ENCODE peak calls at places on chromosomes 3 and 15, in nine cellular contexts. One of them, this sample, is unnamed. For H3K4me1 and H3K9me3, the result is how much of the 10 kb centered on the place peaks cover.

GRCh38 chr15:75577401-75578205 is 1.5 kb downstream of the PTPN9 start:
- DNase-seq in K562: no peak
- DNase-seq in RWPE2: no peak
- DNase-seq in kidney: no peak
- DNase-seq in cardiac muscle cell: peak
- DNase-seq in aorta: no peak
- DNase-seq in OCI-LY7: peak
- DNase-seq in heart right ventricle: no peak
- DNase-seq in psoas muscle: no peak
- DNase-seq in this sample: peak

GRCh38 chr3:7752005-7752404 is 749.6 kb upstream of the LMCD1 start:
- DNase-seq in heart right ventricle: no peak
- DNase-seq in K562: no peak
- DNase-seq in RWPE2: no peak
- DNase-seq in OCI-LY7: no peak
- DNase-seq in cardiac muscle cell: no peak
- DNase-seq in kidney: no peak
- DNase-seq in aorta: no peak
- DNase-seq in psoas muscle: no peak
- DNase-seq in this sample: no peak

GRCh38 chr15:35874260-35874905 is 328.4 kb upstream of the DPH6 start:
- DNase-seq in OCI-LY7: no peak
- DNase-seq in aorta: no peak
- DNase-seq in heart right ventricle: no peak
- DNase-seq in cardiac muscle cell: peak
- DNase-seq in kidney: no peak
- DNase-seq in K562: peak
- DNase-seq in RWPE2: peak
- DNase-seq in psoas muscle: no peak
- DNase-seq in this sample: no peak

GRCh38 chr15:90930861-90931629 is 1.3 kb downstream of the HDDC3 start:
- DNase-seq in OCI-LY7: peak
- DNase-seq in RWPE2: no peak
- DNase-seq in aorta: no peak
- DNase-seq in K562: peak
- DNase-seq in cardiac muscle cell: no peak
- DNase-seq in heart right ventricle: no peak
- DNase-seq in psoas muscle: peak
- DNase-seq in kidney: no peak
- DNase-seq in this sample: no peak

GRCh38 chr15:79453446-79453845 is 21.3 kb downstream of the MINAR1 start:
- DNase-seq in psoas muscle: no peak
- DNase-seq in kidney: no peak
- DNase-seq in aorta: no peak
- DNase-seq in OCI-LY7: peak
- DNase-seq in heart right ventricle: no peak
- DNase-seq in K562: no peak
- DNase-seq in cardiac muscle cell: no peak
- DNase-seq in RWPE2: no peak
- DNase-seq in this sample: no peak

GRCh38 chr3:83513011-83513410 is 1445.8 kb upstream of the CADM2 start:
- DNase-seq in cardiac muscle cell: no peak
- DNase-seq in OCI-LY7: no peak
- DNase-seq in RWPE2: no peak
- DNase-seq in psoas muscle: no peak
- DNase-seq in aorta: no peak
- DNase-seq in kidney: no peak
- DNase-seq in K562: no peak
- DNase-seq in heart right ventricle: no peak
- DNase-seq in this sample: no peak

GRCh38 chr3:15439476-15439875 is 12.1 kb downstream of the EAF1 start:
- DNase-seq in psoas muscle: no peak
- DNase-seq in cardiac muscle cell: peak
- DNase-seq in aorta: no peak
- DNase-seq in RWPE2: no peak
- DNase-seq in OCI-LY7: no peak
- DNase-seq in kidney: no peak
- DNase-seq in heart right ventricle: no peak
- DNase-seq in K562: no peak
- DNase-seq in this sample: no peak

GRCh38 chr3:123026551-123027291 is 842 bp downstream of the SEMA5B start:
- DNase-seq in K562: no peak
- DNase-seq in cardiac muscle cell: no peak
- DNase-seq in psoas muscle: peak
- DNase-seq in RWPE2: no peak
- DNase-seq in aorta: peak
- DNase-seq in kidney: peak
- DNase-seq in OCI-LY7: no peak
- DNase-seq in heart right ventricle: peak
- DNase-seq in this sample: peak

GRCh38 chr3:56838441-56838840 is 36.7 kb upstream of the ARHGEF3 start:
- DNase-seq in RWPE2: no peak
- DNase-seq in aorta: no peak
- DNase-seq in psoas muscle: no peak
- DNase-seq in cardiac muscle cell: no peak
- DNase-seq in OCI-LY7: no peak
- DNase-seq in K562: peak
- DNase-seq in heart right ventricle: no peak
- DNase-seq in kidney: no peak
- DNase-seq in this sample: no peak

GRCh38 chr3:40464339-40465110 is 7.4 kb downstream of the RPL14 start:
- DNase-seq in K562: no peak
- DNase-seq in OCI-LY7: no peak
- DNase-seq in heart right ventricle: no peak
- DNase-seq in kidney: no peak
- DNase-seq in aorta: no peak
- DNase-seq in cardiac muscle cell: no peak
- DNase-seq in RWPE2: no peak
- DNase-seq in psoas muscle: no peak
- DNase-seq in this sample: peak

GRCh38 chr15:37773111-37773860 is 161.2 kb upstream of the TMCO5A start:
- DNase-seq in cardiac muscle cell: peak
- DNase-seq in RWPE2: no peak
- DNase-seq in heart right ventricle: no peak
- DNase-seq in aorta: no peak
- DNase-seq in psoas muscle: no peak
- DNase-seq in kidney: no peak
- DNase-seq in OCI-LY7: no peak
- DNase-seq in K562: no peak
- DNase-seq in this sample: no peak

GRCh38 chr3:194561306-194561974 is 71.8 kb downstream of the TMEM44 start:
- DNase-seq in heart right ventricle: no peak
- DNase-seq in psoas muscle: no peak
- DNase-seq in kidney: no peak
- DNase-seq in RWPE2: no peak
- DNase-seq in K562: peak
- DNase-seq in aorta: no peak
- DNase-seq in OCI-LY7: no peak
- DNase-seq in cardiac muscle cell: peak
- DNase-seq in this sample: no peak

GRCh38 chr3:39110041-39110639 is 2.7 kb downstream of the TTC21A start:
- DNase-seq in aorta: no peak
- DNase-seq in OCI-LY7: no peak
- DNase-seq in RWPE2: no peak
- DNase-seq in psoas muscle: no peak
- DNase-seq in K562: peak
- DNase-seq in heart right ventricle: no peak
- DNase-seq in kidney: no peak
- DNase-seq in cardiac muscle cell: no peak
- DNase-seq in this sample: no peak

GRCh38 chr3:69806735-69807438 is 67.6 kb downstream of the MITF start:
- DNase-seq in RWPE2: no peak
- DNase-seq in kidney: no peak
- DNase-seq in cardiac muscle cell: no peak
- DNase-seq in aorta: no peak
- DNase-seq in heart right ventricle: no peak
- DNase-seq in K562: no peak
- DNase-seq in psoas muscle: no peak
- DNase-seq in OCI-LY7: no peak
- DNase-seq in this sample: no peak

GRCh38 chr15:100934735-100935134 is 15.6 kb downstream of the LRRK1 start:
- DNase-seq in RWPE2: no peak
- DNase-seq in cardiac muscle cell: peak
- DNase-seq in heart right ventricle: no peak
- DNase-seq in aorta: no peak
- DNase-seq in OCI-LY7: peak
- DNase-seq in K562: no peak
- DNase-seq in kidney: no peak
- DNase-seq in psoas muscle: no peak
- DNase-seq in this sample: no peak

GRCh38 chr3:39106281-39107055 is 959 bp downstream of the GORASP1 start:
- DNase-seq in cardiac muscle cell: peak
- DNase-seq in OCI-LY7: no peak
- DNase-seq in psoas muscle: no peak
- DNase-seq in RWPE2: no peak
- DNase-seq in kidney: no peak
- DNase-seq in K562: peak
- DNase-seq in aorta: no peak
- DNase-seq in heart right ventricle: no peak
- DNase-seq in this sample: no peak

DNA sequence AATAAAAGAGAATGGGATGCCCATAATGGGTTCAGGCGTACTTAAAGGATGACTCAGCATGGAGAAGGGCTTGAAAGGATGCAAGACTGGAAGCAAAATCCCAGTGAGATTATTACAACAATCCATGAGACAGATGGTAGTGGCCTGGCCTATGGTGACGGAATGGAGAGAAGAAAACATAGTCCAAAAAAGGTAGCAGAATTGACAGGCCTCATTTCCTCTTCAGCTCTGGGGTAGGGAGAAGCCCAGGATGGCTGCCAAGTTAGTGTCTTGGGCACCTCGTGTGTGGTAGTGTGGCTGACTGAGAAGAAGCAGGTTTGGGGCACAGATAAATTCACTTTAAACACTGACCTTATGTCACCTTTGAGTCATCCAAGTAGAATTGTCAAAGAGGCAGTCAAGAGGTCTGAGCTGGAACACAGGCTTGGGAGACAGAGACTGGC is 18.1 kb downstream of the MB21D2 start:
- DNase-seq in heart right ventricle: no peak
- DNase-seq in K562: no peak
- DNase-seq in cardiac muscle cell: peak
- DNase-seq in aorta: no peak
- DNase-seq in psoas muscle: no peak
- DNase-seq in kidney: no peak
- DNase-seq in OCI-LY7: no peak
- DNase-seq in RWPE2: no peak
- DNase-seq in this sample: no peak
- H3K27ac ChIP-seq in heart right ventricle: no peak
- H3K27ac ChIP-seq in K562: no peak
- H3K27ac ChIP-seq in cardiac muscle cell: no peak
- H3K27ac ChIP-seq in aorta: no peak
- H3K27ac ChIP-seq in psoas muscle: no peak
- H3K27ac ChIP-seq in kidney: no peak
- H3K27ac ChIP-seq in OCI-LY7: no peak
- H3K27ac ChIP-seq in RWPE2: peak
- H3K27ac ChIP-seq in this sample: peak

GRCh38 chr3:58037141-58037910 is 29.1 kb downstream of the FLNB start:
- DNase-seq in aorta: no peak
- DNase-seq in psoas muscle: no peak
- DNase-seq in OCI-LY7: no peak
- DNase-seq in RWPE2: no peak
- DNase-seq in cardiac muscle cell: no peak
- DNase-seq in heart right ventricle: no peak
- DNase-seq in kidney: no peak
- DNase-seq in K562: no peak
- DNase-seq in this sample: no peak

GRCh38 chr3:58034738-58035511 is 26.7 kb downstream of the FLNB start:
- DNase-seq in K562: peak
- DNase-seq in OCI-LY7: no peak
- DNase-seq in psoas muscle: no peak
- DNase-seq in heart right ventricle: no peak
- DNase-seq in cardiac muscle cell: no peak
- DNase-seq in kidney: no peak
- DNase-seq in RWPE2: no peak
- DNase-seq in aorta: no peak
- DNase-seq in this sample: peak

GRCh38 chr3:58035512-58035867 is 27.3 kb downstream of the FLNB start:
- DNase-seq in cardiac muscle cell: no peak
- DNase-seq in RWPE2: no peak
- DNase-seq in OCI-LY7: no peak
- DNase-seq in psoas muscle: no peak
- DNase-seq in heart right ventricle: no peak
- DNase-seq in kidney: no peak
- DNase-seq in aorta: no peak
- DNase-seq in K562: no peak
- DNase-seq in this sample: no peak

GRCh38 chr3:58038675-58039302 is 30.6 kb downstream of the FLNB start:
- DNase-seq in cardiac muscle cell: no peak
- DNase-seq in OCI-LY7: no peak
- DNase-seq in kidney: no peak
- DNase-seq in psoas muscle: no peak
- DNase-seq in aorta: no peak
- DNase-seq in K562: peak
- DNase-seq in RWPE2: no peak
- DNase-seq in heart right ventricle: no peak
- DNase-seq in this sample: no peak

GRCh38 chr3:58036287-58037032 is 28.2 kb downstream of the FLNB start:
- DNase-seq in aorta: no peak
- DNase-seq in cardiac muscle cell: no peak
- DNase-seq in heart right ventricle: no peak
- DNase-seq in psoas muscle: no peak
- DNase-seq in K562: no peak
- DNase-seq in OCI-LY7: no peak
- DNase-seq in kidney: no peak
- DNase-seq in RWPE2: no peak
- DNase-seq in this sample: no peak
- H3K4me1 ChIP-seq in aorta: under half
- H3K4me1 ChIP-seq in cardiac muscle cell: under half
- H3K4me1 ChIP-seq in heart right ventricle: under half
- H3K4me1 ChIP-seq in psoas muscle: under half
- H3K4me1 ChIP-seq in K562: under half
- H3K4me1 ChIP-seq in OCI-LY7: under half
- H3K4me1 ChIP-seq in kidney: under half
- H3K4me1 ChIP-seq in RWPE2: half or more
- H3K4me1 ChIP-seq in this sample: under half

GRCh38 chr3:13896473-13897154 is 16.7 kb upstream of the WNT7A start:
- DNase-seq in OCI-LY7: peak
- DNase-seq in kidney: no peak
- DNase-seq in aorta: no peak
- DNase-seq in cardiac muscle cell: peak
- DNase-seq in K562: peak
- DNase-seq in psoas muscle: no peak
- DNase-seq in heart right ventricle: no peak
- DNase-seq in RWPE2: no peak
- DNase-seq in this sample: peak

GRCh38 chr3:13902648-13903238 is 22.9 kb upstream of the WNT7A start:
- DNase-seq in kidney: no peak
- DNase-seq in psoas muscle: no peak
- DNase-seq in heart right ventricle: no peak
- DNase-seq in cardiac muscle cell: no peak
- DNase-seq in RWPE2: no peak
- DNase-seq in K562: no peak
- DNase-seq in aorta: no peak
- DNase-seq in OCI-LY7: no peak
- DNase-seq in this sample: no peak

GRCh38 chr3:13901935-13902584 is 22.2 kb upstream of the WNT7A start:
- DNase-seq in psoas muscle: no peak
- DNase-seq in kidney: no peak
- DNase-seq in heart right ventricle: no peak
- DNase-seq in aorta: no peak
- DNase-seq in OCI-LY7: no peak
- DNase-seq in K562: no peak
- DNase-seq in cardiac muscle cell: no peak
- DNase-seq in RWPE2: no peak
- DNase-seq in this sample: no peak
- H3K9me3 ChIP-seq in psoas muscle: under half
- H3K9me3 ChIP-seq in kidney: under half
- H3K9me3 ChIP-seq in heart right ventricle: half or more
- H3K9me3 ChIP-seq in aorta: under half
- H3K9me3 ChIP-seq in OCI-LY7: under half
- H3K9me3 ChIP-seq in K562: under half
- H3K9me3 ChIP-seq in cardiac muscle cell: under half
- H3K9me3 ChIP-seq in RWPE2: under half
- H3K9me3 ChIP-seq in this sample: under half

GRCh38 chr3:37987315-37987697 is 3.3 kb upstream of the VILL start:
- DNase-seq in kidney: no peak
- DNase-seq in K562: peak
- DNase-seq in aorta: no peak
- DNase-seq in psoas muscle: no peak
- DNase-seq in OCI-LY7: no peak
- DNase-seq in RWPE2: no peak
- DNase-seq in cardiac muscle cell: no peak
- DNase-seq in heart right ventricle: no peak
- DNase-seq in this sample: no peak
- H3K27ac ChIP-seq in kidney: no peak
- H3K27ac ChIP-seq in K562: peak
- H3K27ac ChIP-seq in aorta: no peak
- H3K27ac ChIP-seq in psoas muscle: no peak
- H3K27ac ChIP-seq in OCI-LY7: no peak
- H3K27ac ChIP-seq in RWPE2: no peak
- H3K27ac ChIP-seq in cardiac muscle cell: no peak
- H3K27ac ChIP-seq in heart right ventricle: no peak
- H3K27ac ChIP-seq in this sample: no peak

This sample was measured in CD4-positive, alpha-beta memory T cell.